ENCODE peak calls at places on chromosomes 13 and 19, in six cellular contexts. T is kidney epithelial cell; N is CD4-positive, alpha-beta T cell; P is NCI-H1092; A is fibroblast of the aortic adventitia; U is tibial nerve. R is an unnamed sample.

GRCh38 chr19:2461751-2462634 is 5.2 kb upstream of the LMNB2 start:
- DNase-seq in P (no peak), A (peak; percentile 51), T (no peak), U (no peak), N (peak; percentile 25), R (peak; percentile 39)

GRCh38 chr13:99129951-99130350 is 70.7 kb upstream of the UBAC2 start:
- DNase-seq in U (no peak), T (no peak), P (no peak), A (no peak), N (no peak), R (no peak)

GRCh38 chr13:51590966-51591627 is 6.8 kb downstream of the WDFY2 start:
- DNase-seq in N (no peak), A (peak; percentile 93), U (no peak), P (no peak), T (no peak), R (no peak)

GRCh38 chr13:61414686-61415664 is 674 bp downstream of the PCDH20 start:
- DNase-seq in U (no peak), P (peak; percentile 29), T (peak; percentile 57), A (no peak), N (no peak), R (no peak)

GRCh38 chr19:2462635-2463421 is 6.1 kb upstream of the LMNB2 start:
- DNase-seq in T (no peak), A (peak; percentile 98), U (peak; percentile 66), N (no peak), P (peak; percentile 78), R (no peak)

GRCh38 chr19:49475995-49476880 is 2.2 kb downstream of the FLT3LG start:
- DNase-seq in T (no peak), N (peak; percentile 63), P (no peak), U (no peak), A (no peak), R (peak; percentile 85)

GRCh38 chr19:814108-815078 is 7.4 kb downstream of the PLPPR3 start:
- DNase-seq in N (no peak), U (no peak), P (no peak), A (no peak), T (no peak), R (no peak)

GRCh38 chr13:81927347-81927746 is 1586.4 kb upstream of the SPRY2 start:
- DNase-seq in T (no peak), N (no peak), P (no peak), U (no peak), A (no peak), R (no peak)

GRCh38 chr19:54518844-54519243 is 16.2 kb downstream of the LAIR2 start:
- DNase-seq in N (no peak), T (no peak), U (no peak), P (no peak), A (no peak), R (no peak)

GRCh38 chr13:25455146-25455545 is 83.4 kb downstream of the ATP8A2 start:
- DNase-seq in P (peak; percentile 39), U (no peak), N (no peak), T (no peak), A (no peak), R (no peak)

GRCh38 chr19:35963514-35963913 is 27.3 kb downstream of the LRFN3 start:
- DNase-seq in P (no peak), A (peak; percentile 62), U (no peak), N (peak; percentile 30), T (peak; percentile 23), R (peak; percentile 26)

R was measured in naive thymus-derived CD8-positive, alpha-beta T cell.